ENCODE peak calls at places on chromosome 7, in four cellular contexts. E is WTC11, B is K562, R is HepG2. X is an unnamed sample.

GRCh38 chr7:155533827-155534690 is 12.3 kb downstream of the CNPY1 start:
- DNase-seq in E (peak; percentile 83), B (peak; percentile 60), R (peak; percentile 16), X (no peak)

GRCh38 chr7:36526720-36527548 is 137.3 kb downstream of the ANLN start:
- DNase-seq in E (no peak), B (peak; percentile 48), R (no peak), X (peak; percentile 11)

GRCh38 chr7:106070567-106071254 is 41.4 kb downstream of the SYPL1 start:
- DNase-seq in E (no peak), B (no peak), R (no peak), X (no peak)

GRCh38 chr7:2603388-2603965 is 28.3 kb upstream of the TTYH3 start:
- DNase-seq in E (no peak), B (no peak), R (no peak), X (no peak)

GRCh38 chr7:148368562-148368961 is 222.0 kb upstream of the C7orf33 start:
- DNase-seq in E (no peak), B (no peak), R (no peak), X (no peak)

GRCh38 chr7:81919494-81919893 is 149.6 kb upstream of the HGF start:
- DNase-seq in E (no peak), B (no peak), R (no peak), X (no peak)

GRCh38 chr7:156038345-156038744 is 226.1 kb upstream of the SHH start:
- DNase-seq in E (no peak), B (no peak), R (no peak), X (no peak)

GRCh38 chr7:48637382-48637781 is 287.0 kb upstream of the CDC14C start:
- DNase-seq in E (no peak), B (peak; percentile 9), R (no peak), X (no peak)

GRCh38 chr7:73701357-73701995 is 18.0 kb downstream of the STX1A start:
- DNase-seq in E (peak; percentile 87), B (peak; percentile 85), R (peak; percentile 54), X (no peak)

GRCh38 chr7:108063520-108063933 is 60.6 kb upstream of the LAMB1 start:
- DNase-seq in E (no peak), B (no peak), R (peak; percentile 28), X (peak; percentile 23)

GRCh38 chr7:40676220-40676619 is 541.4 kb downstream of the SUGCT start:
- DNase-seq in E (no peak), B (no peak), R (no peak), X (no peak)

GRCh38 chr7:155489862-155490696 is 32.1 kb downstream of the EN2 start:
- DNase-seq in E (no peak), B (no peak), R (no peak), X (no peak)

GRCh38 chr7:155069992-155070827 is at the start of gene HTR5A:
- DNase-seq in E (peak; percentile 96), B (peak; percentile 90), R (peak; percentile 48), X (peak; percentile 11)

GRCh38 chr7:1586126-1586826 is 16.4 kb upstream of the PSMG3 start:
- DNase-seq in E (no peak), B (no peak), R (no peak), X (no peak)

DNA sequence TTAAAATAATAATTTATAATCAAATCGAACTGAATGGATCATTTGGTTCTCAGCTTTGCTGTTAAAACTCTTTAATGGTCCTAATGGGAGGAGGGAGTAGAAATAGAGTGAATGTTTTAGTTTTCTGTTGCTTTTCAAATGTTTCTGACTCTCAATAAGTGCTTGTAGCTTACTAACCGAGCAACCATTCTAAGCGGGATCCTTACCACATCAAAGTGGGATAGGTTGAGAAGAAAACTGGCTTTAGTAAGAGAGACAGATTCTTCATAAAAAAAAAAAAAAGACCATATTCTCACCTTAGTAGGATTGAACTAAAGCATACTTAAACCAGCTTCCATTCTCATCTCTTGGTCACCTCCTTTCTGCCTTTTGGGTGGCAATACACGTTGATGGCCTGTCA is 584.2 kb downstream of the AUTS2 start:
- DNase-seq in E (no peak), B (no peak), R (no peak), X (no peak)
- TF ChIP-seq ETV6 in E (no peak), B (no peak), R (no peak), X (no peak)

GRCh38 chr7:127504715-127505114 is 80.7 kb downstream of the GCC1 start:
- DNase-seq in E (peak; percentile 73), B (peak; percentile 65), R (peak; percentile 22), X (no peak)
- TF ChIP-seq ETV6 in E (no peak), B (no peak), R (no peak), X (no peak)

DNA sequence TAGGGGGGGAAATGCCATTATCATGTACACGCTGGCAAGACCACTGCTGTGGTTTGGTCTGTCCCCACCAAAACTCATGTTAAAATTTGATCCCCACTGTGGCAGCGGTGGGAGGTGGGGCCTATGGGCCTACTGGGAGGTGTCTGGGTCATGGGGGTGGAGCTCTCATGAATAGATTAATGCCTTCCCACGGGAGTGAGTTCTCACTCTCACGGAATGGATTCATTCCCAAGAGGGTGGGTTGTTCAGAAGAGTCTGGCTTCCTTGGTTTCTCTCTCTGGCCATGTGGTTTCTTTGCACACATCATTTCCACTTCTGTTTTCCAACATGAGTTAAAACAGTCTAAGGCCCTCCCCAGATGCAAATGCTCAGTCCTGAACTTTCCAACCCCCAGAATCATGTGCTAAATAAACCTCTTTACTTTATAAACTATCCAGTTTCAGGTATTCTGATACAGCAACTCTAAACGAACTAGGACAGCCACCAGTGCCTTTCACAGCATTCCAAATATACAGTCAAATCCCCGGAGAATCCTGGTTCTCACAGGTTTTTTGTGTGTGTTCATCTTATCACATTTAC is 44.3 kb downstream of the SMURF1 start:
- DNase-seq in E (no peak), B (no peak), R (peak; percentile 50), X (no peak)
- TF ChIP-seq ETV6 in E (no peak), B (no peak), R (no peak), X (no peak)

DNA sequence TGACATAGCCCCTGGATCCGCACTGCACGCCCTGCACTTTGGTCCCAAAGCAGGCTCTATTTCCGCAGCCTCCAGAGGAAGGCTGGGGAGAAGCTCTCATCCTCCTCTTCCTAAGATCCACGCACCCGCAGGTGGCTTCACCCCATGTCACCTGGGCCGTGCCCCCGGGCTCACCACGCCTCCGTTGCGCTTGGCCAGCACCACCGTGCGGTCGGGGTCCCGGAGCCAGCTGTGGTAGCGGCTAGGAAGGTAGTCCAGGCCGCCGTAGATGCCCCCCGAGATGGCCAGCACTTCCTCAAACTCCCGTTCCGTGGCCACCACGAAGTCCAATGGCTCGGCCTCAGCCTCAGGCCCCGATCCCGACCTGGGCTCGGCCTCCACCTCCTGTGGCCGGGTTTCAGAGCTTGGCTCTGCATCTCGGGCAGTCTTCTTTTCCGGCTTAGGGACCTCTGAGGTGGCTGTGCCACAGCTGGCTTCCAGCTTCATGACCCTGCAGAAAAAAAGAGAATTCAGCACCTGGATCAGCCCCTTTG is 5.7 kb downstream of the NAT16 start:
- DNase-seq in E (peak; percentile 41), B (no peak), R (no peak), X (no peak)
- TF ChIP-seq ETV6 in E (no peak), B (no peak), R (no peak), X (no peak)

GRCh38 chr7:173120-173918 is 19.1 kb upstream of the FAM20C start:
- DNase-seq in E (no peak), B (no peak), R (no peak), X (no peak)
- TF ChIP-seq ETV6 in E (no peak), B (no peak), R (no peak), X (no peak)

GRCh38 chr7:22680482-22680901 is 46.5 kb upstream of the IL6 start:
- DNase-seq in E (no peak), B (peak; percentile 87), R (no peak), X (no peak)

GRCh38 chr7:22677680-22678079 is 49.3 kb upstream of the IL6 start:
- DNase-seq in E (no peak), B (no peak), R (no peak), X (no peak)

GRCh38 chr7:22676385-22676784 is 50.6 kb upstream of the IL6 start:
- DNase-seq in E (no peak), B (no peak), R (no peak), X (no peak)

GRCh38 chr7:22683379-22683778 is 43.6 kb upstream of the IL6 start:
- DNase-seq in E (no peak), B (no peak), R (no peak), X (no peak)

DNA sequence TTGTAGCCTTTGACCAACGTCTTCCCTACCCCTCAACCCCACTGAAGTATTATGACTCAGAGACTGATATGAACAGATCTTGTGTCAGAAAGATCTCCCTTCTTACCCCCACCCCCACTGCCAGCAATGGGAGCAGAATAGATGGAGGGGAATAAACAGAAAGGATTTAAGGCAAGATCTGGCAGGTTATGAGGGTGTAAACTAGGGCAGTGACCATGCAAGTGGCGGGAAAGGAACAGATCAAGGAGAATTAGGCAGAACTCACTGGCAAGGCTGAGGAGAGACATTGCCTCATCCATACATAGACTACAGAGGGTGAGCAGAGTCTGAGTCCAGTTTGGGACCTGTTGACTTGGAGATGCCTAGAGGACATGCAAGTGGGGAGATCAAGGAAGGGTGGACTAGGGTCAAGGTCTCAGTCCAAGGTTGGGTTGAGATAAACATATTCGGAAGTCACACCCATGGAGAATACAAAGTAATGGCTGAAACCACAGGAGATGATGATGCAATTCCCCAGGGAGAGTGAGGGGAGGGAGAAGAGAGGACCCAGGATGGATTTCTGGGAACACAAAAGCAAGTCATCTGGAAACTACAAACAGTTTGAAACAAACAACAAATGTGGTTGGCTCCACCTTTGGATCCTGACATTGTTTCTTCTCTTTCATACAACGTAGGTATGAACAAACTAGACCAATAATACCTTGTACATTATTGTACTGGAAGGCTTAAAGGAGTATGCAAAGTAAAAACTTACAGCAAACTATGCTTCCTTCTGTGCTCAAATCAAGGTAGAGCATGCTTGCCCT is 44.9 kb upstream of the IL6 start:
- DNase-seq in E (no peak), B (peak; percentile 80), R (no peak), X (no peak)
- TF ChIP-seq ETV6 in E (no peak), B (no peak), R (no peak), X (no peak)

GRCh38 chr7:84055904-84056615 is 138.5 kb downstream of the SEMA3A start:
- DNase-seq in E (no peak), B (no peak), R (no peak), X (no peak)
- TF ChIP-seq ETV6 in E (no peak), B (no peak), R (no peak), X (no peak)

X was measured in GM12878.